ENCODE peak calls at places on chromosomes 2 and 18, in nine cellular contexts. One of them, this sample, is unnamed.

GRCh38 chr2:132547089-132547687 is 122.8 kb downstream of the LYPD1 start:
- DNase-seq in fibroblast of pulmonary artery: peak
- DNase-seq in heart right ventricle: peak
- DNase-seq in iris pigment epithelial cell: peak
- DNase-seq in A549: peak
- DNase-seq in MCF 10A: peak
- DNase-seq in brain microvascular endothelial cell: peak
- DNase-seq in adipocyte: peak
- DNase-seq in sciatic nerve: peak
- DNase-seq in this sample: peak

GRCh38 chr2:133888107-133888506 is 319.8 kb upstream of the NCKAP5 start:
- DNase-seq in fibroblast of pulmonary artery: no peak
- DNase-seq in heart right ventricle: no peak
- DNase-seq in iris pigment epithelial cell: no peak
- DNase-seq in A549: no peak
- DNase-seq in MCF 10A: no peak
- DNase-seq in brain microvascular endothelial cell: no peak
- DNase-seq in adipocyte: no peak
- DNase-seq in sciatic nerve: no peak
- DNase-seq in this sample: no peak

GRCh38 chr2:105104208-105104731 is 66.4 kb downstream of the MRPS9 start:
- DNase-seq in fibroblast of pulmonary artery: no peak
- DNase-seq in heart right ventricle: no peak
- DNase-seq in iris pigment epithelial cell: peak
- DNase-seq in A549: no peak
- DNase-seq in MCF 10A: peak
- DNase-seq in brain microvascular endothelial cell: peak
- DNase-seq in adipocyte: no peak
- DNase-seq in sciatic nerve: no peak
- DNase-seq in this sample: no peak

GRCh38 chr2:9556121-9556869 is 665 bp upstream of the ADAM17 start:
- DNase-seq in fibroblast of pulmonary artery: peak
- DNase-seq in heart right ventricle: no peak
- DNase-seq in iris pigment epithelial cell: peak
- DNase-seq in A549: no peak
- DNase-seq in MCF 10A: peak
- DNase-seq in brain microvascular endothelial cell: no peak
- DNase-seq in adipocyte: peak
- DNase-seq in sciatic nerve: no peak
- DNase-seq in this sample: no peak

GRCh38 chr2:121044412-121044811 is 240.6 kb downstream of the TFCP2L1 start:
- DNase-seq in fibroblast of pulmonary artery: no peak
- DNase-seq in heart right ventricle: no peak
- DNase-seq in iris pigment epithelial cell: no peak
- DNase-seq in A549: peak
- DNase-seq in MCF 10A: peak
- DNase-seq in brain microvascular endothelial cell: no peak
- DNase-seq in adipocyte: no peak
- DNase-seq in sciatic nerve: peak
- DNase-seq in this sample: no peak

GRCh38 chr2:25340340-25340886 is 1.3 kb downstream of the DNMT3A start:
- DNase-seq in fibroblast of pulmonary artery: no peak
- DNase-seq in heart right ventricle: peak
- DNase-seq in iris pigment epithelial cell: no peak
- DNase-seq in A549: no peak
- DNase-seq in MCF 10A: no peak
- DNase-seq in brain microvascular endothelial cell: no peak
- DNase-seq in adipocyte: peak
- DNase-seq in sciatic nerve: no peak
- DNase-seq in this sample: no peak

GRCh38 chr18:4755848-4756247 is 300.7 kb upstream of the DLGAP1 start:
- DNase-seq in fibroblast of pulmonary artery: no peak
- DNase-seq in heart right ventricle: no peak
- DNase-seq in iris pigment epithelial cell: no peak
- DNase-seq in A549: no peak
- DNase-seq in MCF 10A: no peak
- DNase-seq in brain microvascular endothelial cell: no peak
- DNase-seq in adipocyte: no peak
- DNase-seq in sciatic nerve: no peak
- DNase-seq in this sample: peak

GRCh38 chr2:127392828-127393578 is 5.2 kb upstream of the MAP3K2 start:
- DNase-seq in fibroblast of pulmonary artery: no peak
- DNase-seq in heart right ventricle: no peak
- DNase-seq in iris pigment epithelial cell: no peak
- DNase-seq in A549: no peak
- DNase-seq in MCF 10A: no peak
- DNase-seq in brain microvascular endothelial cell: no peak
- DNase-seq in adipocyte: no peak
- DNase-seq in sciatic nerve: no peak
- DNase-seq in this sample: no peak

GRCh38 chr2:71678874-71679273 is 225.5 kb downstream of the DYSF start:
- DNase-seq in fibroblast of pulmonary artery: no peak
- DNase-seq in heart right ventricle: no peak
- DNase-seq in iris pigment epithelial cell: no peak
- DNase-seq in A549: no peak
- DNase-seq in MCF 10A: no peak
- DNase-seq in brain microvascular endothelial cell: no peak
- DNase-seq in adipocyte: no peak
- DNase-seq in sciatic nerve: peak
- DNase-seq in this sample: no peak

GRCh38 chr2:213476641-213477040 is 192.4 kb downstream of the SPAG16 start:
- DNase-seq in fibroblast of pulmonary artery: no peak
- DNase-seq in heart right ventricle: no peak
- DNase-seq in iris pigment epithelial cell: peak
- DNase-seq in A549: no peak
- DNase-seq in MCF 10A: peak
- DNase-seq in brain microvascular endothelial cell: no peak
- DNase-seq in adipocyte: peak
- DNase-seq in sciatic nerve: no peak
- DNase-seq in this sample: no peak

GRCh38 chr2:177641321-177641720 is 248.7 kb downstream of the AGPS start:
- DNase-seq in fibroblast of pulmonary artery: no peak
- DNase-seq in heart right ventricle: no peak
- DNase-seq in iris pigment epithelial cell: no peak
- DNase-seq in A549: no peak
- DNase-seq in MCF 10A: no peak
- DNase-seq in brain microvascular endothelial cell: no peak
- DNase-seq in adipocyte: no peak
- DNase-seq in sciatic nerve: no peak
- DNase-seq in this sample: no peak

GRCh38 chr2:168216351-168217005 is 30.9 kb downstream of the STK39 start:
- DNase-seq in fibroblast of pulmonary artery: peak
- DNase-seq in heart right ventricle: no peak
- DNase-seq in iris pigment epithelial cell: peak
- DNase-seq in A549: no peak
- DNase-seq in MCF 10A: peak
- DNase-seq in brain microvascular endothelial cell: no peak
- DNase-seq in adipocyte: no peak
- DNase-seq in sciatic nerve: no peak
- DNase-seq in this sample: no peak

GRCh38 chr2:146661494-146662096 is 1183.2 kb upstream of the ACVR2A start:
- DNase-seq in fibroblast of pulmonary artery: peak
- DNase-seq in heart right ventricle: no peak
- DNase-seq in iris pigment epithelial cell: peak
- DNase-seq in A549: peak
- DNase-seq in MCF 10A: peak
- DNase-seq in brain microvascular endothelial cell: no peak
- DNase-seq in adipocyte: peak
- DNase-seq in sciatic nerve: no peak
- DNase-seq in this sample: no peak

GRCh38 chr2:54549912-54550518 is 93.9 kb downstream of the SPTBN1 start:
- DNase-seq in fibroblast of pulmonary artery: no peak
- DNase-seq in heart right ventricle: no peak
- DNase-seq in iris pigment epithelial cell: no peak
- DNase-seq in A549: no peak
- DNase-seq in MCF 10A: no peak
- DNase-seq in brain microvascular endothelial cell: no peak
- DNase-seq in adipocyte: no peak
- DNase-seq in sciatic nerve: no peak
- DNase-seq in this sample: no peak

GRCh38 chr2:71852141-71852711 is 295.4 kb downstream of the CYP26B1 start:
- DNase-seq in fibroblast of pulmonary artery: no peak
- DNase-seq in heart right ventricle: no peak
- DNase-seq in iris pigment epithelial cell: peak
- DNase-seq in A549: no peak
- DNase-seq in MCF 10A: no peak
- DNase-seq in brain microvascular endothelial cell: no peak
- DNase-seq in adipocyte: no peak
- DNase-seq in sciatic nerve: peak
- DNase-seq in this sample: no peak

GRCh38 chr2:143960177-143960576 is 559.7 kb downstream of the ZEB2 start:
- DNase-seq in fibroblast of pulmonary artery: no peak
- DNase-seq in heart right ventricle: no peak
- DNase-seq in iris pigment epithelial cell: peak
- DNase-seq in A549: no peak
- DNase-seq in MCF 10A: no peak
- DNase-seq in brain microvascular endothelial cell: no peak
- DNase-seq in adipocyte: no peak
- DNase-seq in sciatic nerve: no peak
- DNase-seq in this sample: no peak

GRCh38 chr2:30252723-30253688 is 21.7 kb downstream of the LBH start:
- DNase-seq in fibroblast of pulmonary artery: peak
- DNase-seq in heart right ventricle: peak
- DNase-seq in iris pigment epithelial cell: peak
- DNase-seq in A549: peak
- DNase-seq in MCF 10A: no peak
- DNase-seq in brain microvascular endothelial cell: peak
- DNase-seq in adipocyte: peak
- DNase-seq in sciatic nerve: peak
- DNase-seq in this sample: no peak

GRCh38 chr2:176581557-176582150 is 312.4 kb downstream of the MTX2 start:
- DNase-seq in fibroblast of pulmonary artery: no peak
- DNase-seq in heart right ventricle: no peak
- DNase-seq in iris pigment epithelial cell: peak
- DNase-seq in A549: no peak
- DNase-seq in MCF 10A: no peak
- DNase-seq in brain microvascular endothelial cell: no peak
- DNase-seq in adipocyte: no peak
- DNase-seq in sciatic nerve: no peak
- DNase-seq in this sample: no peak

GRCh38 chr18:57333941-57334340 is 18.4 kb upstream of the ST8SIA3 start:
- DNase-seq in fibroblast of pulmonary artery: no peak
- DNase-seq in heart right ventricle: no peak
- DNase-seq in iris pigment epithelial cell: no peak
- DNase-seq in A549: no peak
- DNase-seq in MCF 10A: no peak
- DNase-seq in brain microvascular endothelial cell: no peak
- DNase-seq in adipocyte: no peak
- DNase-seq in sciatic nerve: no peak
- DNase-seq in this sample: no peak

GRCh38 chr2:25977768-25978167 is 4.5 kb downstream of the KIF3C start:
- DNase-seq in fibroblast of pulmonary artery: no peak
- DNase-seq in heart right ventricle: no peak
- DNase-seq in iris pigment epithelial cell: peak
- DNase-seq in A549: peak
- DNase-seq in MCF 10A: peak
- DNase-seq in brain microvascular endothelial cell: peak
- DNase-seq in adipocyte: no peak
- DNase-seq in sciatic nerve: no peak
- DNase-seq in this sample: no peak

GRCh38 chr18:35084494-35085449 is 43.6 kb downstream of the MAPRE2 start:
- DNase-seq in fibroblast of pulmonary artery: no peak
- DNase-seq in heart right ventricle: no peak
- DNase-seq in iris pigment epithelial cell: no peak
- DNase-seq in A549: no peak
- DNase-seq in MCF 10A: no peak
- DNase-seq in brain microvascular endothelial cell: no peak
- DNase-seq in adipocyte: peak
- DNase-seq in sciatic nerve: no peak
- DNase-seq in this sample: no peak

GRCh38 chr2:174325932-174326879 is 8.5 kb upstream of the SP9 start:
- DNase-seq in fibroblast of pulmonary artery: no peak
- DNase-seq in heart right ventricle: no peak
- DNase-seq in iris pigment epithelial cell: peak
- DNase-seq in A549: peak
- DNase-seq in MCF 10A: no peak
- DNase-seq in brain microvascular endothelial cell: peak
- DNase-seq in adipocyte: peak
- DNase-seq in sciatic nerve: peak
- DNase-seq in this sample: no peak

GRCh38 chr2:63780483-63781155 is 61.1 kb upstream of the UGP2 start:
- DNase-seq in fibroblast of pulmonary artery: no peak
- DNase-seq in heart right ventricle: no peak
- DNase-seq in iris pigment epithelial cell: no peak
- DNase-seq in A549: no peak
- DNase-seq in MCF 10A: no peak
- DNase-seq in brain microvascular endothelial cell: no peak
- DNase-seq in adipocyte: no peak
- DNase-seq in sciatic nerve: no peak
- DNase-seq in this sample: no peak

GRCh38 chr18:70405051-70405450 is 116.2 kb downstream of the SOCS6 start:
- DNase-seq in fibroblast of pulmonary artery: no peak
- DNase-seq in heart right ventricle: no peak
- DNase-seq in iris pigment epithelial cell: no peak
- DNase-seq in A549: no peak
- DNase-seq in MCF 10A: no peak
- DNase-seq in brain microvascular endothelial cell: no peak
- DNase-seq in adipocyte: no peak
- DNase-seq in sciatic nerve: no peak
- DNase-seq in this sample: no peak

GRCh38 chr18:46939337-46939963 is 22.0 kb downstream of the KATNAL2 start:
- DNase-seq in fibroblast of pulmonary artery: peak
- DNase-seq in heart right ventricle: no peak
- DNase-seq in iris pigment epithelial cell: peak
- DNase-seq in A549: peak
- DNase-seq in MCF 10A: peak
- DNase-seq in brain microvascular endothelial cell: peak
- DNase-seq in adipocyte: peak
- DNase-seq in sciatic nerve: no peak
- DNase-seq in this sample: no peak

GRCh38 chr2:67670704-67671300 is 273.7 kb downstream of the ETAA1 start:
- DNase-seq in fibroblast of pulmonary artery: no peak
- DNase-seq in heart right ventricle: no peak
- DNase-seq in iris pigment epithelial cell: no peak
- DNase-seq in A549: no peak
- DNase-seq in MCF 10A: no peak
- DNase-seq in brain microvascular endothelial cell: no peak
- DNase-seq in adipocyte: no peak
- DNase-seq in sciatic nerve: no peak
- DNase-seq in this sample: no peak